ENCODE peak calls at places on chromosomes 7 and 10, in eight cellular contexts. H is endothelial cell, P is hepatic stellate cell, V is BJ, D is NCI-H1436, G is mammary epithelial cell, E is AG10803, S is IMR-90. A is an unnamed sample.

GRCh38 chr10:132708936-132709335 is 77.0 kb downstream of the NKX6-2 start:
- DNase-seq in H (no peak), P (no peak), V (no peak), D (no peak), G (no peak), E (no peak), S (no peak), A (no peak)

GRCh38 chr7:22549667-22550513 is 49.9 kb upstream of the STEAP1B start:
- DNase-seq in H (peak; percentile 84), P (peak; percentile 16), V (no peak), D (no peak), G (peak; percentile 26), E (no peak), S (peak; percentile 7), A (peak; percentile 37)

GRCh38 chr7:108972009-108972408 is 402.3 kb downstream of the DNAJB9 start:
- DNase-seq in H (no peak), P (no peak), V (no peak), D (no peak), G (no peak), E (no peak), S (no peak), A (no peak)

GRCh38 chr7:113015038-113015645 is 71.5 kb downstream of the GPR85 start:
- DNase-seq in H (no peak), P (peak; percentile 12), V (no peak), D (no peak), G (peak; percentile 27), E (peak; percentile 53), S (peak; percentile 60), A (peak; percentile 55)

GRCh38 chr10:75433216-75433615 is 1.8 kb downstream of the LRMDA start:
- DNase-seq in H (no peak), P (no peak), V (no peak), D (no peak), G (no peak), E (no peak), S (no peak), A (no peak)

GRCh38 chr7:99629643-99630042 is 12.9 kb downstream of the ZSCAN25 start:
- DNase-seq in H (no peak), P (no peak), V (no peak), D (no peak), G (no peak), E (no peak), S (no peak), A (no peak)

GRCh38 chr10:133166828-133167692 is 7.0 kb downstream of the KNDC1 start:
- DNase-seq in H (no peak), P (no peak), V (no peak), D (no peak), G (no peak), E (no peak), S (no peak), A (no peak)

GRCh38 chr10:23917251-23917908 is 291.6 kb upstream of the KIAA1217 start:
- DNase-seq in H (no peak), P (no peak), V (no peak), D (no peak), G (no peak), E (no peak), S (no peak), A (no peak)

GRCh38 chr10:3848768-3849643 is 64.0 kb upstream of the KLF6 start:
- DNase-seq in H (no peak), P (peak; percentile 46), V (no peak), D (no peak), G (peak; percentile 69), E (peak; percentile 63), S (peak; percentile 86), A (peak; percentile 50)

GRCh38 chr7:120680986-120681385 is 177.0 kb downstream of the TSPAN12 start:
- DNase-seq in H (no peak), P (no peak), V (no peak), D (no peak), G (no peak), E (no peak), S (no peak), A (no peak)

GRCh38 chr7:519429-519973 is at the start of gene PDGFA:
- DNase-seq in H (no peak), P (peak; percentile 63), V (no peak), D (peak; percentile 15), G (peak; percentile 55), E (peak; percentile 57), S (peak; percentile 39), A (peak; percentile 80)

GRCh38 chr10:49488056-49488455 is 50.9 kb downstream of the ERCC6 start:
- DNase-seq in H (no peak), P (no peak), V (no peak), D (peak; percentile 58), G (no peak), E (peak; percentile 11), S (no peak), A (no peak)

GRCh38 chr7:132009778-132010177 is 453.4 kb upstream of the PODXL start:
- DNase-seq in H (no peak), P (no peak), V (no peak), D (no peak), G (no peak), E (peak; percentile 18), S (no peak), A (no peak)